ENCODE peak calls at places on chromosomes 2 and 18, in seven cellular contexts. G, R, F, W, H, Z and L are unnamed samples.

GRCh38 chr2:115314157-115314556 is 871.7 kb downstream of the DPP10 start:
- DNase-seq in G (no peak), R (no peak), F (no peak), W (no peak), H (no peak), Z (no peak), L (no peak)

GRCh38 chr18:61337527-61337926 is 4.3 kb downstream of the CDH20 start:
- DNase-seq in G (no peak), R (no peak), F (no peak), W (no peak), H (no peak), Z (no peak), L (no peak)

GRCh38 chr2:234630676-234631350 is 133.9 kb upstream of the ARL4C start:
- DNase-seq in G (no peak), R (no peak), F (no peak), W (peak), H (no peak), Z (no peak), L (no peak)

GRCh38 chr2:6757215-6757614 is 108.5 kb downstream of the CMPK2 start:
- DNase-seq in G (no peak), R (no peak), F (no peak), W (no peak), H (no peak), Z (no peak), L (no peak)

GRCh38 chr2:184596819-184597411 is 1.4 kb upstream of the ZNF804A start:
- DNase-seq in G (no peak), R (no peak), F (no peak), W (no peak), H (no peak), Z (no peak), L (peak)

GRCh38 chr2:240349133-240350005 is 86.1 kb upstream of the GPC1 start:
- DNase-seq in G (no peak), R (no peak), F (no peak), W (no peak), H (no peak), Z (peak), L (no peak)

GRCh38 chr2:71327916-71328315 is 3.7 kb upstream of the ZNF638 start:
- DNase-seq in G (no peak), R (no peak), F (no peak), W (no peak), H (no peak), Z (no peak), L (no peak)

GRCh38 chr18:75926811-75927210 is 499.3 kb upstream of the SMIM21 start:
- DNase-seq in G (no peak), R (no peak), F (no peak), W (peak), H (no peak), Z (no peak), L (no peak)

GRCh38 chr2:71686781-71687180 is 233.4 kb downstream of the DYSF start:
- DNase-seq in G (no peak), R (peak), F (no peak), W (no peak), H (no peak), Z (peak), L (no peak)

GRCh38 chr18:34600118-34600517 is 110.0 kb upstream of the DTNA start:
- DNase-seq in G (no peak), R (no peak), F (no peak), W (peak), H (no peak), Z (no peak), L (no peak)

GRCh38 chr2:205683179-205683978 is 1.1 kb downstream of the NRP2 start:
- DNase-seq in G (no peak), R (no peak), F (no peak), W (peak), H (no peak), Z (no peak), L (peak)

GRCh38 chr2:46098606-46099005 is 198.6 kb upstream of the EPAS1 start:
- DNase-seq in G (peak), R (no peak), F (peak), W (peak), H (no peak), Z (no peak), L (no peak)

GRCh38 chr2:225512873-225513580 is 113.5 kb downstream of the NYAP2 start:
- DNase-seq in G (no peak), R (peak), F (no peak), W (no peak), H (no peak), Z (no peak), L (peak)

GRCh38 chr2:156892449-156893335 is 364.8 kb upstream of the GALNT5 start:
- DNase-seq in G (peak), R (no peak), F (no peak), W (peak), H (no peak), Z (no peak), L (no peak)
- H3K4me3 ChIP-seq in G (peak), R (peak), F (no peak), W (peak), H (peak), Z (peak), L (peak)

DNA sequence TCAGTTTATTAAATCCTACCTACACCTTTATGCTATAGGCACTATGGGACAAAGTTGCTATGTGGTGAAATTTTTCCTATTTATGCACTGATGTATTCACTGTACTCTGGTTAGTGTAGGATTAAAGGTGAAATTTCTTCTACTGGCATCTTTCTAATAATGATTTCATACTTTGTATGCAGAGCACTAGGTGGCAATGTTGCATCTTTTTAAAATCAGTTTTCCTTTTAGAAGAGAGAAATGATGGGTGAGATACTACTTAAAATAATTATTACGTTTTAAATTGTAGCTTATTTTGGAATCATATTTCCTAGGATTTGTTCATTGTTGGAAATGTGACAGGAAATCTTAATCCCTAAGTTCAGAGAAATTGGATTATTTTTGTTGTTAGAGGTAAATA is 150.9 kb downstream of the CD8B2 start:
- DNase-seq in G (no peak), R (no peak), F (no peak), W (no peak), H (no peak), Z (no peak), L (no peak)
- TF ChIP-seq CTCF in G (peak), R (no peak), F (no peak), W (peak), H (peak), Z (peak), L (peak)

DNA sequence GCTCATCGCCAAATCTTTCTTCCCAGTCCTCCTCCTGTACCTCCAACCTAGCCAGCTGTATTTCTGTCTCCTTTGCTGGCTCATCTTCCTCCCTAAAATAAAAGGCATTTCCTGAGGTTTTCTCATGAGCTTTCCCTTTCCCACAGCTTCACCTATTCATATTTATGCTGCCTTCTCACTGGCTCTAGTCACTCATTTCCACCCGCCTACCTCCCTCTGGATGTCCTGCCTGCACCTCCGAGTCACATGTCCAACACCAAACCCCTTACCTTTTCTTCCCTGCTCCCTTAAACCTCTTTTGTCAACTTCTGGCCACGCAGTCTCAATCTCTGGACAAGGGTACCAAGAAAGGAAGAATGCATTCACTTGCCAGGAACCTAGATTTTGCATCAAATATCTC is 2.8 kb downstream of the EIF2AK3 start:
- DNase-seq in G (no peak), R (no peak), F (no peak), W (peak), H (no peak), Z (no peak), L (no peak)
- H3K4me3 ChIP-seq in G (no peak), R (no peak), F (no peak), W (no peak), H (no peak), Z (no peak), L (no peak)

DNA sequence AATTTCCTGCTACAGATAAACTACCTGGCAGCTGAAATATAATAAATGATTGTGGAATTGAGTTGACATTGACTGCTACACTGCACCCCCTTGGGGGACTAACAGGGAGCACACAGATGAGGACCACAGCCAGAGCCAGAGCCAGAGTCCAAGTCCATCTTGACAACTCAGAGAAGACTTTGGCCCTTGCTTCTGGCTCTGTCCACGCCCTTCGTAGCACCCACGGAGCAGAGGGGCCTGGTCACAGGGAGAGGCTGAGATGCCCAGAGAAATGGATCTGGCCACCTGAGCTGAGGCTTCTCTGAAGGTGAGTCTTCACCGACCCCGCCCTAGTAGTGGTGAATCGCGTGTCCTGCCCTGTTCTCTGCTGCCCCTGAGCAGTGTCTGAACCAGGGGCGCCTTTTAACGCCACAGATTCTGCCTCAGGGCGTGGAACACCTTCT is 35.8 kb upstream of the MAT2A start:
- DNase-seq in G (no peak), R (peak), F (no peak), W (peak), H (no peak), Z (peak), L (no peak)
- TF ChIP-seq CTCF in G (no peak), R (no peak), F (no peak), W (no peak), H (no peak), Z (no peak), L (no peak)

GRCh38 chr18:37563810-37564511 is 1.6 kb downstream of the CELF4 start:
- DNase-seq in G (no peak), R (peak), F (no peak), W (no peak), H (no peak), Z (no peak), L (no peak)

GRCh38 chr18:37565985-37566478 is 434 bp upstream of the CELF4 start:
- DNase-seq in G (peak), R (peak), F (no peak), W (peak), H (peak), Z (no peak), L (no peak)

GRCh38 chr18:37566479-37567060 is 972 bp upstream of the CELF4 start:
- DNase-seq in G (no peak), R (peak), F (no peak), W (no peak), H (no peak), Z (no peak), L (no peak)

GRCh38 chr18:37565138-37565984 is at the start of gene CELF4:
- DNase-seq in G (no peak), R (peak), F (no peak), W (peak), H (no peak), Z (no peak), L (no peak)

DNA sequence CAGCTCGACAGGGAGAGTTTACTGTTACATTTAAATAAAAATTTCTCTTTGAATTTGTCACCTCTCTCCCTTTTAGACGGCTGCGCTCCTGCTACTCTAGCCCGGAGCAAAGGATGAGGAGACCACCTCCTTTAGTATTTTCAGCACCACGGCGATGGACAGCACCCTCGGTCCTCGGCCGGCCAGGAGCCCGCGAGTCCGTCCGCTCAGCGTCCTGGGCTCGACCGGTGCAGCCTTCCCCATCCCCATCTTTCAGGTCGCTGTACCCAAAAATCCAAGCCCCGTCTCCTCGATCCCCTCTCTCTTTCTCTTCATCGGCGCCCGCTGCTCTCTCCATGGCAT is 831 bp downstream of the CELF4 start:
- DNase-seq in G (no peak), R (peak), F (no peak), W (peak), H (peak), Z (no peak), L (no peak)
- H3K4me3 ChIP-seq in G (no peak), R (peak), F (no peak), W (no peak), H (peak), Z (peak), L (no peak)

GRCh38 chr2:69645926-69646325 is 2.4 kb upstream of the AAK1 start:
- DNase-seq in G (no peak), R (no peak), F (no peak), W (no peak), H (no peak), Z (no peak), L (no peak)
- TF ChIP-seq CTCF in G (no peak), R (no peak), F (no peak), W (no peak), H (no peak), Z (no peak), L (no peak)

DNA sequence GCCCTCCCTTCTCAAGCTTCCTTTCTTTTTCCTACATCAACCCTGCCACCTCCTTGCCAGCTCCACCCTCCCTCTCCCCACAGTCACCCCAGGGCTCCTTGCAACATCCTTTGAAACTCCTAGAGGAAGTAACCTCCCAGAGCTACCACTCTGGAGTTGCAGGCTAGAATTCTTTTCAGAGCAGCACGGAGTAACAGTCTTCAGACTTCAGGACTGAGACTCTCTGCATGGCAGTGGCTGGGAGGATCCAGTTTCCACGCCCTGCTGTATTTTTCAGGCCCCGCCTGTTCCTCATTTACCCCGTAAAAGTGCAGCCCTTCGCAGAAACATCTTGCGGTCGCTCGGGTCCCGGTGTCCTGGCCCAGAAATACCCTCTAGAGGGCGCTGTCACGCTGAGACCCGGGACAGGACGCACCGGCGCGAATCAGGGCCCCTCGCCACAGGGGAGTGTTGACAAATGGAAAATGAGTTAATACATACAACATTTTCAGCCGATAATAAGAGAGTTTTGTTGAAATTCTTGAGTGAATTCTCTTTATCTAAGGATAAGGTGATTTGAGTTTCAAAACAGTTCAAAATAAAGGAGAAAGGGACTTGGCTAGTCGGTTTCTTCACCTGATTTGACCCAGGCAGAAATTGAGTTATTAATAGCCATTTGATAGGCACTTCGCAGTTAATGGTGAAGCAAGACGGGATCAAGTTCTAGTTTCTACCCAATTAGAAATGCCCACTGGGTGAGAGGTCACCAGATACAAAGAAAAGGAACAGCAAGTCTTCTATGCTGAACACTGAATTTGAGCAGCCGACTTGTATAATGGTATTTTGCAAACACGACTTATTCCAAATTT is 18.5 kb upstream of the NTSR2 start:
- DNase-seq in G (peak), R (peak), F (peak), W (peak), H (peak), Z (peak), L (peak)
- H3K4me3 ChIP-seq in G (peak), R (no peak), F (peak), W (peak), H (peak), Z (peak), L (peak)